ENCODE peak calls at places on chromosomes 13 and 19, in four cellular contexts. One of them, this sample, is unnamed.

GRCh38 chr13:26422036-26422435 is 135.4 kb upstream of the WASF3 start:
- DNase-seq in HepG2: no peak
- DNase-seq in K562: no peak
- DNase-seq in A549: no peak
- DNase-seq in this sample: no peak

GRCh38 chr19:34991542-34992333 is 8.4 kb upstream of the GRAMD1A start:
- DNase-seq in K562: no peak
- DNase-seq in HepG2: no peak
- DNase-seq in A549: no peak
- DNase-seq in this sample: no peak

GRCh38 chr13:27359203-27359821 is 65.1 kb upstream of the GTF3A start:
- DNase-seq in A549: peak; percentile 53
- DNase-seq in HepG2: peak; percentile 43
- DNase-seq in K562: peak; percentile 40
- DNase-seq in this sample: no peak

GRCh38 chr13:102440259-102440936 is 38.5 kb upstream of the FGF14 start:
- DNase-seq in K562: no peak
- DNase-seq in A549: no peak
- DNase-seq in HepG2: no peak
- DNase-seq in this sample: peak; percentile 52

GRCh38 chr19:33774751-33775150 is 21.9 kb upstream of the KCTD15 start:
- DNase-seq in HepG2: no peak
- DNase-seq in K562: no peak
- DNase-seq in A549: no peak
- DNase-seq in this sample: no peak

GRCh38 chr19:49916839-49917733 is 11.9 kb upstream of the ATF5 start:
- DNase-seq in HepG2: no peak
- DNase-seq in K562: no peak
- DNase-seq in A549: no peak
- DNase-seq in this sample: no peak

GRCh38 chr13:61040180-61040579 is 375.5 kb downstream of the PCDH20 start:
- DNase-seq in HepG2: no peak
- DNase-seq in K562: no peak
- DNase-seq in A549: no peak
- DNase-seq in this sample: no peak

GRCh38 chr19:32828139-32828538 is 41.4 kb downstream of the SLC7A9 start:
- DNase-seq in A549: no peak
- DNase-seq in HepG2: peak; percentile 16
- DNase-seq in K562: no peak
- DNase-seq in this sample: no peak

GRCh38 chr13:44158741-44159632 is 214.6 kb upstream of the SERP2 start:
- DNase-seq in HepG2: no peak
- DNase-seq in A549: no peak
- DNase-seq in K562: no peak
- DNase-seq in this sample: no peak

GRCh38 chr19:55344444-55344843 is 4.8 kb downstream of the KMT5C start:
- DNase-seq in HepG2: no peak
- DNase-seq in K562: no peak
- DNase-seq in A549: no peak
- DNase-seq in this sample: no peak

GRCh38 chr13:26721251-26721939 is 39.2 kb downstream of the GPR12 start:
- DNase-seq in K562: no peak
- DNase-seq in HepG2: no peak
- DNase-seq in A549: no peak
- DNase-seq in this sample: no peak

GRCh38 chr19:55146078-55146647 is 2.8 kb downstream of the TNNT1 start:
- DNase-seq in HepG2: no peak
- DNase-seq in A549: peak; percentile 91
- DNase-seq in K562: peak; percentile 90
- DNase-seq in this sample: no peak

GRCh38 chr19:41697198-41697855 is 9.3 kb upstream of the CEACAM7 start:
- DNase-seq in A549: no peak
- DNase-seq in HepG2: no peak
- DNase-seq in K562: no peak
- DNase-seq in this sample: no peak

GRCh38 chr19:35130761-35131720 is 3.8 kb downstream of the LGI4 start:
- DNase-seq in HepG2: peak; percentile 43
- DNase-seq in K562: no peak
- DNase-seq in A549: no peak
- DNase-seq in this sample: no peak

GRCh38 chr19:45913874-45914830 is at the start of gene NANOS2:
- DNase-seq in A549: no peak
- DNase-seq in K562: peak; percentile 77
- DNase-seq in HepG2: peak; percentile 50
- DNase-seq in this sample: no peak

DNA sequence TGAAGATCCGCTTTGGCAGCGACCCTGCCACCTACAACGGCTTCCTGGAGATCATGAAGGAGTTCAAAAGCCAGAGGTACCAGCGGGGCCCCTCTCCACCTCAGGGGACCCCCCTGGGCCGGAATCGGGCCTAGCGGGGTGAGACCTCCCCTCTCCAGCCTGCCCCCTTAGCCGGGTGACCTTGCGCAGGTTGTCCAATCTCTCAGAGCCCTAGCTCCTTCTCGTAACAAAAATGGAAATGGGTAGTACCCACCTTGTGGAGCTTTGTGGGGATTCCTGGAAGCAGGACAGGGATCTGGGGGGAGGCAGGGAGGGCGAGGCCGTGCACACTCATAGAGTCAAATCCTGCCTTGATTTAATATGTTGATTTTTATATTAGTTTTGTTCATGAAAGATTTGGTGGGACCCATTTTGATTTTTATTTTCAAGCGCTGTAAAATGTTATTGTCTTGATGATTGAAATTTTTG is 658 bp downstream of the SIN3B start:
- DNase-seq in K562: no peak
- DNase-seq in HepG2: no peak
- DNase-seq in A549: no peak
- DNase-seq in this sample: no peak
- TF ChIP-seq CHD4 in K562: no peak
- TF ChIP-seq CHD4 in HepG2: no peak
- TF ChIP-seq CHD4 in A549: no peak
- TF ChIP-seq CHD4 in this sample: no peak

GRCh38 chr13:113122571-113123225 is at the start of gene F10:
- DNase-seq in HepG2: peak; percentile 95
- DNase-seq in A549: no peak
- DNase-seq in K562: peak; percentile 67
- DNase-seq in this sample: no peak
- TF ChIP-seq HDAC2 in HepG2: peak; percentile 74
- TF ChIP-seq HDAC2 in A549: no peak
- TF ChIP-seq HDAC2 in K562: no peak
- TF ChIP-seq HDAC2 in this sample: no peak

DNA sequence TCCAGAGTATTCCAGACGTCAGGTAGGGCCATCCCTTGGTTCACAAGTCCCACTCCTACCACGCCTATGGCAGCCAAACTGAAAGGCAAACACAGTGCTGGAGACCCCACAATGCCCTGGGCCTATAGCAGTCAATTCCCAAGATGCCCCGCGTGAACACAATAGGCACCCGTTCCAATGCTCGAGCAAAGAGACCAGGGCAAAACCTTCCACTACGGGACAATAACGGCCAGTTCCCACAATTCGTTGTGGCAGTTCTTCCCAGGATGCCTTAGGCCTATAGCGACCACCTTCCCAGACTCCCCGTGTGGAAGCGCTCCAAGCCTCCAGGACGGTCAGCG is 538 bp downstream of the ZNF428 start:
- DNase-seq in A549: peak; percentile 53
- DNase-seq in HepG2: peak; percentile 79
- DNase-seq in K562: no peak
- DNase-seq in this sample: peak; percentile 30
- TF ChIP-seq CHD4 in A549: no peak
- TF ChIP-seq CHD4 in HepG2: peak; percentile 43
- TF ChIP-seq CHD4 in K562: no peak
- TF ChIP-seq CHD4 in this sample: no peak

GRCh38 chr19:44002212-44002565 is 568 bp upstream of the ZNF230 start:
- DNase-seq in HepG2: no peak
- DNase-seq in A549: peak; percentile 8
- DNase-seq in K562: peak; percentile 11
- DNase-seq in this sample: no peak
- TF ChIP-seq HDAC2 in HepG2: no peak
- TF ChIP-seq HDAC2 in A549: no peak
- TF ChIP-seq HDAC2 in K562: no peak
- TF ChIP-seq HDAC2 in this sample: no peak

GRCh38 chr13:25218011-25218410 is 45.9 kb upstream of the AMER2 start:
- DNase-seq in A549: no peak
- DNase-seq in HepG2: no peak
- DNase-seq in K562: no peak
- DNase-seq in this sample: no peak

GRCh38 chr13:25213716-25214115 is 41.6 kb upstream of the AMER2 start:
- DNase-seq in K562: no peak
- DNase-seq in HepG2: no peak
- DNase-seq in A549: no peak
- DNase-seq in this sample: no peak

GRCh38 chr13:25214371-25215252 is 42.5 kb upstream of the AMER2 start:
- DNase-seq in HepG2: no peak
- DNase-seq in A549: no peak
- DNase-seq in K562: no peak
- DNase-seq in this sample: no peak

GRCh38 chr13:25215253-25215575 is 43.1 kb upstream of the AMER2 start:
- DNase-seq in K562: no peak
- DNase-seq in HepG2: no peak
- DNase-seq in A549: no peak
- DNase-seq in this sample: no peak

GRCh38 chr13:25217023-25217909 is 45.2 kb upstream of the AMER2 start:
- DNase-seq in A549: no peak
- DNase-seq in HepG2: no peak
- DNase-seq in K562: no peak
- DNase-seq in this sample: no peak
- TF ChIP-seq CHD4 in A549: no peak
- TF ChIP-seq CHD4 in HepG2: no peak
- TF ChIP-seq CHD4 in K562: no peak
- TF ChIP-seq CHD4 in this sample: no peak